ENCODE peak calls at places on chromosomes 2 and 18, in four cellular contexts. One of them, this sample, is unnamed.
A peak's percentile ranks its signal among the peaks of the same experiment; 100 is the strongest.

GRCh38 chr2:213122730-213123129 is 28.7 kb downstream of the IKZF2 start:
- DNase-seq in neural progenitor cell: no peak
- DNase-seq in H1: no peak
- DNase-seq in fibroblast of lung: no peak
- DNase-seq in this sample: no peak

GRCh38 chr2:26521054-26521912 is 43.4 kb upstream of the OTOF start:
- DNase-seq in fibroblast of lung: peak; percentile 5
- DNase-seq in H1: peak; percentile 29
- DNase-seq in neural progenitor cell: peak; percentile 81
- DNase-seq in this sample: no peak

GRCh38 chr18:38545071-38545470 is 979.5 kb upstream of the CELF4 start:
- DNase-seq in H1: no peak
- DNase-seq in fibroblast of lung: no peak
- DNase-seq in neural progenitor cell: peak; percentile 37
- DNase-seq in this sample: no peak

GRCh38 chr18:76678248-76678647 is 144.1 kb upstream of the ZNF236 start:
- DNase-seq in H1: no peak
- DNase-seq in neural progenitor cell: no peak
- DNase-seq in fibroblast of lung: no peak
- DNase-seq in this sample: no peak

GRCh38 chr2:161307676-161308075 is 549 bp upstream of the PSMD14 start:
- DNase-seq in neural progenitor cell: no peak
- DNase-seq in fibroblast of lung: no peak
- DNase-seq in H1: no peak
- DNase-seq in this sample: no peak

GRCh38 chr18:36850527-36851201 is 21.7 kb downstream of the KIAA1328 start:
- DNase-seq in fibroblast of lung: peak; percentile 96
- DNase-seq in neural progenitor cell: no peak
- DNase-seq in H1: no peak
- DNase-seq in this sample: no peak

GRCh38 chr2:55152475-55153422 is 79.3 kb downstream of the CLHC1 start:
- DNase-seq in fibroblast of lung: no peak
- DNase-seq in H1: no peak
- DNase-seq in neural progenitor cell: no peak
- DNase-seq in this sample: no peak

GRCh38 chr18:9869713-9870430 is 15.9 kb upstream of the TXNDC2 start:
- DNase-seq in H1: no peak
- DNase-seq in fibroblast of lung: peak; percentile 89
- DNase-seq in neural progenitor cell: no peak
- DNase-seq in this sample: no peak

GRCh38 chr2:105427485-105427884 is 28.6 kb upstream of the FHL2 start:
- DNase-seq in H1: no peak
- DNase-seq in fibroblast of lung: no peak
- DNase-seq in neural progenitor cell: no peak
- DNase-seq in this sample: no peak

GRCh38 chr2:79982445-79982844 is 322.1 kb downstream of the LRRTM1 start:
- DNase-seq in neural progenitor cell: peak; percentile 61
- DNase-seq in H1: peak; percentile 36
- DNase-seq in fibroblast of lung: no peak
- DNase-seq in this sample: no peak

GRCh38 chr2:58569460-58570185 is 328.5 kb upstream of the FANCL start:
- DNase-seq in fibroblast of lung: peak; percentile 33
- DNase-seq in neural progenitor cell: no peak
- DNase-seq in H1: no peak
- DNase-seq in this sample: no peak

GRCh38 chr2:23423873-23424680 is 39.1 kb downstream of the KLHL29 start:
- DNase-seq in neural progenitor cell: no peak
- DNase-seq in fibroblast of lung: no peak
- DNase-seq in H1: no peak
- DNase-seq in this sample: no peak

GRCh38 chr2:116319935-116320334 is 1494.6 kb upstream of the DDX18 start:
- DNase-seq in neural progenitor cell: peak; percentile 60
- DNase-seq in H1: no peak
- DNase-seq in fibroblast of lung: no peak
- DNase-seq in this sample: no peak

GRCh38 chr2:147623328-147623727 is 221.5 kb upstream of the ACVR2A start:
- DNase-seq in fibroblast of lung: peak; percentile 8
- DNase-seq in neural progenitor cell: no peak
- DNase-seq in H1: no peak
- DNase-seq in this sample: no peak

GRCh38 chr2:39772086-39772811 is 6.8 kb downstream of the THUMPD2 start:
- DNase-seq in fibroblast of lung: peak; percentile 92
- DNase-seq in neural progenitor cell: no peak
- DNase-seq in H1: no peak
- DNase-seq in this sample: no peak

GRCh38 chr18:59300676-59301285 is 17.7 kb downstream of the CPLX4 start:
- DNase-seq in fibroblast of lung: no peak
- DNase-seq in H1: no peak
- DNase-seq in neural progenitor cell: no peak
- DNase-seq in this sample: no peak

GRCh38 chr2:72788756-72789155 is 37.1 kb downstream of the EXOC6B start:
- DNase-seq in neural progenitor cell: no peak
- DNase-seq in H1: no peak
- DNase-seq in fibroblast of lung: peak; percentile 76
- DNase-seq in this sample: no peak

GRCh38 chr18:36828630-36829361 is at the start of the genes KIAA1328 and TPGS2:
- DNase-seq in fibroblast of lung: peak; percentile 86
- DNase-seq in H1: peak; percentile 61
- DNase-seq in neural progenitor cell: peak; percentile 91
- DNase-seq in this sample: peak; percentile 66

GRCh38 chr2:191050640-191050987 is 36.6 kb upstream of the STAT1 start:
- DNase-seq in neural progenitor cell: no peak
- DNase-seq in H1: no peak
- DNase-seq in fibroblast of lung: peak; percentile 38
- DNase-seq in this sample: no peak

DNA sequence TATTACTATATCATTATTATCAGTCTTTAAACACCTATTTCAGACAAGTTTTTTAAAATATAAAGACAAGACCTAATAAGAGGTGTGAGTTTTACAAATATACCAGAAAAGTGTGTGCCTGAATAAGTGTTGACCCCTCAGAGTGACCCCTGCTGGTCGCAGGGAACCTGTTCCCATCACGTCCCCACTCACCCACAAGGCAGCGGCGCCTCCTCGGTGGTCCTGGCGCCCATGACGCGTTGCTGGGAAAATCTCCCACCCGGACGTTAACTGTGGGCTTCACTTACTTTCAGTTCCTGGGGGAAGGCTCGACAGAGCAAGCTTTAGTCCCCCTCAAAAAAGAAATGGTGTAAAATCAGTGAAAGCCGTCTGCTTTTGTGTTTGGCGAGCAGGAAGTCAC is 93.5 kb downstream of the TMEM18 start:
- DNase-seq in fibroblast of lung: no peak
- DNase-seq in H1: no peak
- DNase-seq in neural progenitor cell: no peak
- DNase-seq in this sample: no peak
- H3K27ac ChIP-seq in fibroblast of lung: no peak overlapping the region
- H3K27ac ChIP-seq in H1: no peak overlapping the region
- H3K27ac ChIP-seq in neural progenitor cell: no peak overlapping the region
- H3K27ac ChIP-seq in this sample: no peak overlapping the region

GRCh38 chr2:137967042-137967441 is 2.8 kb downstream of the HNMT start:
- DNase-seq in fibroblast of lung: no peak
- DNase-seq in neural progenitor cell: no peak
- DNase-seq in H1: no peak
- DNase-seq in this sample: no peak
- H3K4me1 ChIP-seq in fibroblast of lung: peaks cover 7% of the 10 kb centered on the region
- H3K4me1 ChIP-seq in neural progenitor cell: peaks cover 19% of the 10 kb centered on the region
- H3K4me1 ChIP-seq in H1: peaks cover 12% of the 10 kb centered on the region
- H3K4me1 ChIP-seq in this sample: peaks cover 8% of the 10 kb centered on the region

DNA sequence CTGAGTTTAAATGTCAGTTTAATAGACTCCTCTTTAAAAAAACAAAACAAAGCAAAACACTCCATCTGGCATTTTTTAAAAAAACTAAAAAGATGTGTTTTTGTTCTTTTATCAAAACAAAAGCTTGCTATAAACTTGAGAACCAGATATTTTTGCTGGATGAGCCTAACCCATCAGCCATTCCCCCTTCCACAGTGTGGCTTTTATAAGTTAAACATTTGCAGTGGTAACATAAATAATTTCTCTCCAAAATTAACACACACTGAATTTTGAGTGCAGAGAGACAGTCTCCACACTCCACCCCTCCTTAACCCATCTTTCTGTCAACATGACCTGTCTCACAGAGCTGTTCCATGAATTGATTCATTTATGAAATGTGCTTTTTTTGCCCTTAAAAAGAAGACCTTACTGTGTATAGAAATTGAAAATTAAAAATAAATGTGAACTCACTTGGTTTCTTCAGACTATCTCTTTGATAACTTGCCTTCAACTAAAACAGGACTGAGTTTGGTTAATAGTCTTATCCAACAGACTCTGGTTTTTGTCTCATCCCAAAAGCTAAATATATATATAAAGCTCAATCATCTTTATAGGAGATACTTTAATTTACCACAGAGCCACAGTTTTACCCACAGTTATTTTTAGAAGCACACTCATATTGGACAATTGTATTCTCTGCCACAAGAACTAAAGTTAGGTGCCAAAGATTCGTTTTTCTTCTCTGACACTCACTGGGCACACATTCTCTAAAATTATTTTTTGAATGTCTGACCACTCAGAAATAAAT is 64.8 kb upstream of the STK39 start:
- DNase-seq in fibroblast of lung: peak; percentile 49
- DNase-seq in H1: no peak
- DNase-seq in neural progenitor cell: no peak
- DNase-seq in this sample: no peak
- H3K27ac ChIP-seq in fibroblast of lung: no peak overlapping the region
- H3K27ac ChIP-seq in H1: no peak overlapping the region
- H3K27ac ChIP-seq in neural progenitor cell: no peak overlapping the region
- H3K27ac ChIP-seq in this sample: no peak overlapping the region

GRCh38 chr2:120940319-120940696 is 204.6 kb downstream of the GLI2 start:
- DNase-seq in neural progenitor cell: no peak
- DNase-seq in fibroblast of lung: no peak
- DNase-seq in H1: no peak
- DNase-seq in this sample: no peak
- H3K4me1 ChIP-seq in neural progenitor cell: peaks cover 4% of the 10 kb centered on the region
- H3K4me1 ChIP-seq in fibroblast of lung: peaks cover 34% of the 10 kb centered on the region
- H3K4me1 ChIP-seq in H1: peaks cover 3% of the 10 kb centered on the region
- H3K4me1 ChIP-seq in this sample: peaks cover 34% of the 10 kb centered on the region

GRCh38 chr2:28163028-28163427 is 229.6 kb upstream of the FOSL2 start:
- DNase-seq in fibroblast of lung: no peak
- DNase-seq in neural progenitor cell: no peak
- DNase-seq in H1: no peak
- DNase-seq in this sample: peak; percentile 74

GRCh38 chr2:28166956-28167355 is 225.7 kb upstream of the FOSL2 start:
- DNase-seq in fibroblast of lung: peak; percentile 71
- DNase-seq in H1: no peak
- DNase-seq in neural progenitor cell: no peak
- DNase-seq in this sample: no peak

GRCh38 chr2:28163627-28164279 is 228.9 kb upstream of the FOSL2 start:
- DNase-seq in fibroblast of lung: no peak
- DNase-seq in neural progenitor cell: no peak
- DNase-seq in H1: no peak
- DNase-seq in this sample: peak; percentile 91

GRCh38 chr2:28164280-28164801 is 228.3 kb upstream of the FOSL2 start:
- DNase-seq in fibroblast of lung: no peak
- DNase-seq in neural progenitor cell: no peak
- DNase-seq in H1: no peak
- DNase-seq in this sample: peak; percentile 88

GRCh38 chr2:28165087-28165652 is 227.5 kb upstream of the FOSL2 start:
- DNase-seq in H1: no peak
- DNase-seq in neural progenitor cell: no peak
- DNase-seq in fibroblast of lung: no peak
- DNase-seq in this sample: no peak
- H3K27ac ChIP-seq in H1: no peak overlapping the region
- H3K27ac ChIP-seq in neural progenitor cell: no peak overlapping the region
- H3K27ac ChIP-seq in fibroblast of lung: no peak overlapping the region
- H3K27ac ChIP-seq in this sample: peak overlapping the region; percentile 90

GRCh38 chr2:15689654-15690053 is 98.0 kb downstream of the DDX1 start:
- DNase-seq in H1: no peak
- DNase-seq in neural progenitor cell: no peak
- DNase-seq in fibroblast of lung: no peak
- DNase-seq in this sample: no peak

GRCh38 chr2:15693382-15693781 is 101.7 kb downstream of the DDX1 start:
- DNase-seq in H1: no peak
- DNase-seq in fibroblast of lung: no peak
- DNase-seq in neural progenitor cell: no peak
- DNase-seq in this sample: no peak

GRCh38 chr2:15692551-15693377 is 101.1 kb downstream of the DDX1 start:
- DNase-seq in neural progenitor cell: no peak
- DNase-seq in fibroblast of lung: no peak
- DNase-seq in H1: no peak
- DNase-seq in this sample: no peak

GRCh38 chr2:15693926-15694588 is 102.4 kb downstream of the DDX1 start:
- DNase-seq in H1: no peak
- DNase-seq in fibroblast of lung: no peak
- DNase-seq in neural progenitor cell: peak; percentile 49
- DNase-seq in this sample: no peak

DNA sequence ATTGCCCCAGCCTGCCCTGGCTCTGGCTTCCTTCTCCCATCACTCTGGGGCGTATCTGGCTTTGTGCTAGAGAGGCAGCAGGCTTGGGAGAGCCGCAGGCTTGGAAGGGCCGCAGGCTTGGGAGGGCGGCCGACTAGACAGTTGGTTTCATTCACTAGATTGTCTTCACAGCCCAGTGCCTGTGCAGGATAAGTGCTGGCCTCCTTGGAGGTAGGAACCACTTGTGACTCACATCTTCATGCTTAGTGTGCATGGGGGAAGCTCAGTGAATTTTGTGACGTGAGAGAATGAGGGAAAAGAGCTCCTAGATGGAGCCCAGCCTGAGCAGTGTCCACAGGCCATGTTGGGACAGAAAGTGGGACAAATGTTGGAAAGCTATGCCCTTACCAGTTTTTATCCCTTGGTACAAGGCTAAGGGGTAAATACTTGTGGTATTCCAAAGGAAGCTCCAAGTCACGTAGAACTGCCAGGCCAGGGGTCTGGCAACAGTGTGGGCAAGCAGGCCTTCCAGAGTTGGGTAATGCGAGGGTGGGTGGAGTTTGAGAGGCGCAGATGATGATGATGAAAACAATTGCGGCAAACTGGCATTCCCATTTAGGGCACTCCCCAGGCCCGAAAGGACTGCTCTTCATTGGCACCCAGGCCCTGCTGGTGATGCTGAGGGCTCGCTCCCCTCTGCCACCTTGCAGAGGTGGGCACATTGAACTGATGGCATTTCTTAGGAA is 100.1 kb downstream of the DDX1 start:
- DNase-seq in H1: no peak
- DNase-seq in neural progenitor cell: no peak
- DNase-seq in fibroblast of lung: no peak
- DNase-seq in this sample: no peak
- H3K4me1 ChIP-seq in H1: no peaks in the 10 kb centered on the region
- H3K4me1 ChIP-seq in neural progenitor cell: peaks cover 10% of the 10 kb centered on the region
- H3K4me1 ChIP-seq in fibroblast of lung: no peaks in the 10 kb centered on the region
- H3K4me1 ChIP-seq in this sample: no peaks in the 10 kb centered on the region

DNA sequence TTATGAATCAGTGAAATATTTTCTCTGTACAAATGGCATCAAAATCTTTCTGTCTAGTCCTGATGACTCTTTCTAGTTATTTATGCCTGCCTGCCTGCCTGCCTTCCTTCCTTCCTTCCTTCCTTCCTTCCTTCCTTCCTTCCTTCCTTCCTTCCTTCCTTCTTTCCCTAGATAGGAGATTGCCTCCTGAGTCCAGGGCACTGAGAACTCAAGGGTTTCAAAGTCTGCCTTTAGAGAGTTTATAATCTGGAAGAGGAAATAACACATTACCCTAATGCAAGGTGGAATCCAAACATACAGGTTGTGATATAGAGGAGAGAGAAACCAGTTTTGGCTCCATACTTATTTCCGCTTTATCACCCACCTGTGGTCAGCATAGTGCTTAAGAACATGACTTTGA is 98.1 kb upstream of the SERPINE2 start:
- DNase-seq in fibroblast of lung: no peak
- DNase-seq in H1: no peak
- DNase-seq in neural progenitor cell: no peak
- DNase-seq in this sample: no peak
- H3K27ac ChIP-seq in fibroblast of lung: no peak overlapping the region
- H3K27ac ChIP-seq in H1: no peak overlapping the region
- H3K27ac ChIP-seq in neural progenitor cell: no peak overlapping the region
- H3K27ac ChIP-seq in this sample: no peak overlapping the region